ENCODE peak calls at places on chromosomes 3 and 15, in eight cellular contexts. Y is stomach, V is SK-N-SH, B is sigmoid colon, H is ovary, A is esophagus muscularis mucosa, K is transverse colon, Z is suprapubic skin. E is an unnamed sample.

GRCh38 chr15:71691700-71692417 is 118.5 kb upstream of the NR2E3 start:
- DNase-seq in H (no peak), A (peak), V (no peak), K (no peak), Y (peak), B (no peak), Z (no peak), E (peak)

GRCh38 chr3:126976906-126977305 is 6.0 kb upstream of the PLXNA1 start:
- DNase-seq in Y (no peak), Z (no peak), H (no peak), V (no peak), K (no peak), A (no peak), B (no peak), E (no peak)

GRCh38 chr3:14803101-14803980 is 15.4 kb upstream of the FGD5 start:
- DNase-seq in Z (peak), V (peak), H (no peak), A (no peak), Y (peak), K (peak), B (peak), E (no peak)

GRCh38 chr3:147373301-147373700 is 33.0 kb downstream of the ZIC4 start:
- DNase-seq in B (no peak), Z (no peak), V (no peak), K (no peak), Y (no peak), H (no peak), A (peak), E (no peak)

GRCh38 chr3:22908974-22909507 is 294.1 kb upstream of the UBE2E2 start:
- DNase-seq in Y (no peak), V (no peak), Z (no peak), H (no peak), B (no peak), K (no peak), A (no peak), E (no peak)

GRCh38 chr3:98705694-98706093 is 57.4 kb upstream of the ST3GAL6 start:
- DNase-seq in A (no peak), B (no peak), H (no peak), Y (no peak), V (no peak), K (no peak), Z (no peak), E (no peak)

GRCh38 chr3:56547486-56547885 is 9.5 kb upstream of the CCDC66 start:
- DNase-seq in A (no peak), K (no peak), V (peak), Z (no peak), Y (no peak), B (no peak), H (no peak), E (no peak)

GRCh38 chr3:12267380-12268030 is 21.4 kb upstream of the PPARG start:
- DNase-seq in Z (no peak), V (no peak), H (no peak), B (no peak), A (no peak), Y (no peak), K (no peak), E (no peak)

GRCh38 chr3:123396171-123397049 is 52.5 kb downstream of the ADCY5 start:
- DNase-seq in H (no peak), K (no peak), A (no peak), Y (no peak), B (no peak), Z (no peak), V (no peak), E (no peak)

GRCh38 chr3:17544632-17545031 is 197.8 kb downstream of the TBC1D5 start:
- DNase-seq in K (no peak), Y (no peak), B (no peak), Z (no peak), H (no peak), A (no peak), V (no peak), E (no peak)

GRCh38 chr3:23096041-23096440 is 107.1 kb upstream of the UBE2E2 start:
- DNase-seq in V (no peak), B (no peak), Y (no peak), Z (no peak), A (no peak), K (no peak), H (no peak), E (no peak)

GRCh38 chr3:131285456-131285855 is 96.1 kb upstream of the NUDT16 start:
- DNase-seq in Y (no peak), V (no peak), B (no peak), A (no peak), H (no peak), Z (no peak), K (no peak), E (no peak)

GRCh38 chr15:57398336-57398735 is 22.0 kb downstream of the CGNL1 start:
- DNase-seq in A (no peak), V (no peak), Y (no peak), B (no peak), Z (no peak), H (no peak), K (no peak), E (no peak)

GRCh38 chr15:78875107-78875914 is 2.6 kb downstream of the MORF4L1 start:
- DNase-seq in Z (no peak), B (no peak), A (no peak), V (no peak), H (peak), Y (no peak), K (no peak), E (peak)

GRCh38 chr15:78878356-78878755 is 5.7 kb downstream of the MORF4L1 start:
- DNase-seq in K (no peak), Z (no peak), B (no peak), V (no peak), Y (no peak), A (no peak), H (no peak), E (no peak)

GRCh38 chr15:78872972-78873795 is 494 bp downstream of the MORF4L1 start:
- DNase-seq in V (peak), A (peak), Z (peak), Y (peak), K (peak), H (peak), B (peak), E (peak)

GRCh38 chr15:78872155-78872971 is at the start of gene MORF4L1:
- DNase-seq in Y (peak), H (peak), V (peak), A (peak), B (peak), K (peak), Z (peak), E (peak)

DNA sequence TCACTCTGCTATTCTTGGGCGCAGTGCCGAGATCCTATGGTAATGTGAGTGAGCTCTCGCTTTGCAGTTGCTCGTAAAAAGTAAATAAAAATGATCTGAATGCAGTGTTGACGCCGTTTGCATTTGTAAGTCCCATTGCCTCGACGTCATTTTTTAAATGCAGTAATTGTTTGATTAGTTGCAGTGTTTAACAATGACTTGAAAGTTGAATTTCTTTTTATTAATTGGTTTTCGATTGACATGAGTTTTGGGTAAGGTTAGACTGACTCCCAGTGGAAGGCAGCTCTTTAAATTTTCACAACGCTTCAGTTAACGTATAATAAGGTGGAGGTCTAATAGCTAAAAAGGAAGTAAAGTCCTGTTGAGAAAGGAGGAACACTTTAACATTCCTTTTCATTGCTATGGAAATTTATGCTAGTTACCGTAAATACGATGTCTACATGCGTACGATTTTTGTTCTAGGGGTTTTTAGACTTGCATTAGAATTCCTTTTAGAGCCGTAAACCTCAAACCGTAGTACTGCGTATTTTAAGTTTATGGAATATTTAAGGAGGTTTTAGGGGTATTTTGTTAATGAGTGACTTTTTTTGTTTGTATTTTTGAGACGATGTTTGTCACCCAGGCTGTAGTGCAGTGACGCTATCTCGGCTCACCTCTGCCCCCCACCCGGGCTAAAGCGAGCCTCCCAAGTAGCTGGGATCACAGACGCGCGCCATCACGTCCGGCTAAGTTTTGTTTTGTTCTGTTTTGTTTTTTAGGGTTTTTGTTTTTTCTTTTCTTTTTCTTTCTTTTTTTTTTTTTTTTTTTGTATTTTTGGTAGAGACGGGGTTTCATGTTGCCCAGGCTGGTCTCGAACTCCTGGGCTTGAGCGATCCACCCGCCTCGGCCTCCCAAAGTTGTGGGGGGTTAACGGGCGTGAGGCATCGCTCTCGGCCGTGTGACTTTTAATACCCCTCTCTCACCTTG is 1.4 kb downstream of the MORF4L1 start:
- DNase-seq in A (no peak), B (no peak), Y (no peak), Z (no peak), V (no peak), H (peak), K (peak), E (no peak)
- TF ChIP-seq EP300 in A (no peak), B (no peak), Y (no peak), Z (no peak), V (no peak), H (no peak), K (no peak), E (no peak)

DNA sequence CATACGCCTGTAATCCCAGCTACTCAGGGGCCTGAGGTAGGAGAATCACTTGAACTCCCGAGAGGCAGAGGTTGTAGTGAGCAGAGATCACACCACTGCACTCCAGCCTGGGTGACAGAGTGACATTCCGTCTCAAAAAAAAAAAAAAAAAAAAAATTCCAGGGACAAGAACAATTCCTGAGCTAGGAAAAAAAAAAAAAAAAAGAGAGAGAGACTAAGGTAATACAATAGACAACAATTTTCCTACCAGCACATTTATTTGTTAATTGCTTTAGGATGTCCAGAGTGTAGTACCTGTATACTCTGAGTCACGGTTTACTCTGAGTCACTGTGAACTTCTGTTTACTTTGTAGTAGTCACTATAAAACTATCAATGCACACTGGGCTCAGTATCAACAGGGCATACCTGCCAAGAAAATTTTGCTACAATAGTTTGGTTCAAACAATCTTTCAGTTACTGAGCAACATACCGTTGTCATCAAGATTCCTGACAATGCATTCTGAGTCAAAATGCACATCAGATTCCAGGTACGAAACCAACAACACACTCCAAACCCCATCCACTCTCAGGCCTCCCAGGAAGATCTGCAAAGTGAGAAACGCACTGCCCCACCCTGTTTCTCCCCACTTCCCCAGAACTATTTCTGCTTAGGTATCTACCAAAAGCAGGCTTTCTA is 28.3 kb downstream of the IGF2BP2 start:
- DNase-seq in Y (peak), V (no peak), H (no peak), K (peak), A (no peak), B (no peak), Z (no peak), E (no peak)
- H3K27ac ChIP-seq in Y (peak), V (no peak), H (no peak), K (peak), A (no peak), B (no peak), Z (peak), E (no peak)

DNA sequence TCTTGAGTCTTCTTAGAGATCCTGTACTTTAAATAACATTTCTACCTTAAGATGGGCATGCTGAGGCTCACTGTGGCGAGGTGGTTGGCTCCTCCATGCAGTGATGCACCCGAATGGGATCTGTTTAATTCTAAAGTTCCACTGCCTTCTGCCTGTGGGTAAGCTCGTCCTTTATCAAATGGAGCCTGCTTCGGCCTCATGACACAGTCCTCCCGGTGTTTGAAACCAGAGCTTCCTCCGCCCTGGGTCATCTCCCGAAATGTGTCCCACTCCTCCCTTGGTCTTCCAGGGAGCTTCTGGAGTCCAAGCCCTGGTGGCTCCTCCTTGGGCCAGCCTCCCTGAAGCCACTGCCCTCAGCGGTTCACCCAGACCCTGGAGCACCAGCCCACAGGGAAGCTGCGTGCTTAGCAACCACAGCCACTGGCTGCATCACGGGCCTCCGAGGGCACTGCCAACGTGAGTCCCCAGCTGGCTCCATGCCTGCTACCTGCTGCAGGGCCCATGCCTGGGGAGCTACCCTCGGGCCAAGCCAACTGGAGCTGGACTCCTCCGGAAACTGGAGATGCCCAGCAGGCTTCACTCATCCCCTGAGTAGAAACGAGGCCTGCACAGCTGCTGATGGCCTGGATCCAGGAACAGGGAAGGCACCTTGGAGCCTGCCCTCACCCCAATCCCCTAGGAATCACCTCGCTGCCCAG is 3.3 kb downstream of the RHCG start:
- DNase-seq in V (no peak), Z (peak), Y (no peak), K (no peak), A (no peak), H (no peak), B (peak), E (peak)
- TF ChIP-seq EP300 in V (no peak), Z (no peak), Y (no peak), K (no peak), A (no peak), H (no peak), B (no peak), E (no peak)

DNA sequence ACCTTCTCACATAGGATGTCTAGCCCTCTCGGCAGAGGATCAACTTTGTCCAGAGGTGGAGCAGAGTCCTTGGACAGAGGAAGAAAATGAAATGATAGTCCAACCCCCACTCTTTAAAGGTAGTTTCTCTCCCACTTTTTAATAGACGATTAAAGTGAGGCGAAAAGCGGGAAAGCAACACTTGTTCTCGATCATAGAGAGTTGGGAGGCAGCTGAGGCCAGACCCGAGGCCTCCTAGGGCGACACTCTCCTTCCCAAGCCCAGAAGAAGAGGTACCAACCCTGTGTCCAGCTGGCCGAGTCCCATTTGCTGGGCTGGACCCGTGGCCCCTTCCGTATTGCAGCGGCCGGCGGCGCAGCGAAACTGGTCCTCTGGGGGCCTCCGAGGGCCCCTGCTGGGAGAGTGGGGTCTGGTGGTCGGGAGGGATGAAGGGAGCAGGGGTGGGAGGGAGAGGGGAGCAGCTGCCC is 2.3 kb downstream of the WNT5A start:
- DNase-seq in Y (no peak), B (no peak), K (no peak), Z (no peak), V (no peak), H (no peak), A (no peak), E (no peak)
- H3K27ac ChIP-seq in Y (peak), B (peak), K (peak), Z (no peak), V (no peak), H (peak), A (peak), E (peak)

DNA sequence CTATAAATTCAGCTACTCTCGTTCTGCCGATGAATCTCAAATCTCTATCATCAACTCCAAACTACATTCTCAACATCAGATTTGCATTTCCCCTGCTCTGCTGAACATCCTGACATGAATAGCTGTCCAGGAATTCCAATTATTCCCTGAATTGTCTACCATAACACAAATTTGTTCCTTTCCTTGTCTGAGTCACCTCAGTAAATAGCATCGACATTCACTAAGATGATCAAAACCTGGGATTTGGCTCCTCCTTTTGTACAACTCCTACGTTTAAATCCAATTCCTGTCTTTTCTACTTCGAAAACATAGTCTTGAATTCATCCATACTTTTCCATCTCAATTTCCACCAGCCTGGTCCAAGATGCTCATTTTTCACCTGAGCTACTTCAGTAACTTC is 107.0 kb downstream of the GREM1 start:
- DNase-seq in Z (no peak), K (no peak), A (no peak), Y (no peak), V (no peak), B (no peak), H (no peak), E (no peak)
- TF ChIP-seq EP300 in Z (no peak), K (no peak), A (no peak), Y (no peak), V (peak), B (no peak), H (no peak), E (no peak)

E was measured in upper lobe of left lung.